ENCODE peak calls at places on chromosome 19, in five cellular contexts. One of them, this sample, is unnamed.
A peak's percentile ranks its signal among the peaks of the same experiment; 100 is the strongest.

GRCh38 chr19:6074709-6075403 is 35.4 kb downstream of the RFX2 start:
- DNase-seq in K562: no peak
- DNase-seq in uterus: no peak
- DNase-seq in mucosa of descending colon: no peak
- DNase-seq in WERI-Rb-1: no peak
- DNase-seq in this sample: no peak

GRCh38 chr19:21022996-21023395 is 2.5 kb downstream of the ZNF430 start:
- DNase-seq in uterus: no peak
- DNase-seq in K562: no peak
- DNase-seq in mucosa of descending colon: no peak
- DNase-seq in WERI-Rb-1: no peak
- DNase-seq in this sample: no peak

GRCh38 chr19:31278555-31279435 is 70.4 kb downstream of the TSHZ3 start:
- DNase-seq in K562: no peak
- DNase-seq in uterus: no peak
- DNase-seq in WERI-Rb-1: no peak
- DNase-seq in mucosa of descending colon: peak; percentile 21
- DNase-seq in this sample: no peak

GRCh38 chr19:35055715-35056179 is 14.2 kb downstream of the HPN start:
- DNase-seq in K562: peak; percentile 42
- DNase-seq in uterus: no peak
- DNase-seq in WERI-Rb-1: peak; percentile 83
- DNase-seq in mucosa of descending colon: peak; percentile 44
- DNase-seq in this sample: no peak

GRCh38 chr19:49988433-49988832 is 27.5 kb upstream of the SIGLEC11 start:
- DNase-seq in uterus: no peak
- DNase-seq in K562: no peak
- DNase-seq in WERI-Rb-1: no peak
- DNase-seq in mucosa of descending colon: peak; percentile 12
- DNase-seq in this sample: no peak

GRCh38 chr19:33266971-33267484 is 35.3 kb downstream of the CEBPA start:
- DNase-seq in WERI-Rb-1: no peak
- DNase-seq in mucosa of descending colon: peak; percentile 40
- DNase-seq in K562: no peak
- DNase-seq in uterus: no peak
- DNase-seq in this sample: no peak

GRCh38 chr19:41886761-41887710 is 4.1 kb downstream of the ARHGEF1 start:
- DNase-seq in uterus: no peak
- DNase-seq in WERI-Rb-1: no peak
- DNase-seq in K562: no peak
- DNase-seq in mucosa of descending colon: no peak
- DNase-seq in this sample: no peak

GRCh38 chr19:8515317-8515716 is 1.4 kb upstream of the ZNF414 start:
- DNase-seq in uterus: no peak
- DNase-seq in mucosa of descending colon: no peak
- DNase-seq in K562: no peak
- DNase-seq in WERI-Rb-1: no peak
- DNase-seq in this sample: no peak

GRCh38 chr19:50657672-50658437 is 8.6 kb downstream of the C19orf81 start:
- DNase-seq in WERI-Rb-1: peak; percentile 100
- DNase-seq in mucosa of descending colon: peak; percentile 90
- DNase-seq in K562: peak; percentile 96
- DNase-seq in uterus: peak; percentile 79
- DNase-seq in this sample: peak; percentile 100

GRCh38 chr19:48558018-48558684 is 6.2 kb downstream of the SULT2B1 start:
- DNase-seq in WERI-Rb-1: no peak
- DNase-seq in uterus: no peak
- DNase-seq in mucosa of descending colon: peak; percentile 93
- DNase-seq in K562: peak; percentile 44
- DNase-seq in this sample: no peak

GRCh38 chr19:48033604-48034003 is 10.3 kb downstream of the CABP5 start:
- DNase-seq in mucosa of descending colon: no peak
- DNase-seq in K562: no peak
- DNase-seq in uterus: no peak
- DNase-seq in WERI-Rb-1: no peak
- DNase-seq in this sample: no peak

GRCh38 chr19:8900421-8900820 is 68.2 kb downstream of the MBD3L1 start:
- DNase-seq in WERI-Rb-1: no peak
- DNase-seq in mucosa of descending colon: no peak
- DNase-seq in K562: no peak
- DNase-seq in uterus: no peak
- DNase-seq in this sample: no peak

GRCh38 chr19:45827459-45828093 is 12.5 kb upstream of the RSPH6A start:
- DNase-seq in uterus: no peak
- DNase-seq in mucosa of descending colon: no peak
- DNase-seq in K562: no peak
- DNase-seq in WERI-Rb-1: no peak
- DNase-seq in this sample: no peak

GRCh38 chr19:41810301-41810700 is 13.9 kb downstream of the CEACAM3 start:
- DNase-seq in uterus: no peak
- DNase-seq in WERI-Rb-1: no peak
- DNase-seq in mucosa of descending colon: no peak
- DNase-seq in K562: no peak
- DNase-seq in this sample: no peak

GRCh38 chr19:45780146-45780447 is 2.2 kb downstream of the DMPK start:
- DNase-seq in WERI-Rb-1: no peak
- DNase-seq in uterus: no peak
- DNase-seq in mucosa of descending colon: no peak
- DNase-seq in K562: no peak
- DNase-seq in this sample: no peak

GRCh38 chr19:29326351-29326750 is 113.4 kb upstream of the UQCRFS1 start:
- DNase-seq in WERI-Rb-1: no peak
- DNase-seq in uterus: no peak
- DNase-seq in mucosa of descending colon: no peak
- DNase-seq in K562: no peak
- DNase-seq in this sample: no peak

GRCh38 chr19:6963937-6964336 is 57.3 kb downstream of the MBD3L2B start:
- DNase-seq in WERI-Rb-1: peak; percentile 7
- DNase-seq in K562: peak; percentile 25
- DNase-seq in mucosa of descending colon: no peak
- DNase-seq in uterus: no peak
- DNase-seq in this sample: peak; percentile 24

GRCh38 chr19:37361994-37362393 is 8.9 kb upstream of the ZNF527 start:
- DNase-seq in K562: no peak
- DNase-seq in mucosa of descending colon: no peak
- DNase-seq in WERI-Rb-1: no peak
- DNase-seq in uterus: no peak
- DNase-seq in this sample: no peak

DNA sequence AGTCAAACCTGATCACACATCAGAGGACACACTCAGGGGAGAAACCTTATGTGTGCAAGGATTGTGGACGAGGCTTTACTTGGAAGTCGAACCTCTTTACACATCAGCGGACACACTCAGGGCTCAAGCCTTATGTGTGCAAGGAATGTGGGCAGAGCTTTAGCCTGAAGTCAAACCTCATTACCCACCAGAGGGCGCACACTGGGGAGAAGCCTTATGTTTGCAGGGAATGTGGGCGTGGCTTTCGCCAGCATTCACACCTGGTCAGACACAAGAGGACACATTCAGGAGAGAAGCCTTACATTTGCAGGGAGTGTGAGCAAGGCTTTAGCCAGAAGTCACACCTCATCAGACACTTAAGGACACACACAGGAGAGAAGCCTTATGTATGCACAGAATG is 8.2 kb upstream of the ZNF527 start:
- DNase-seq in mucosa of descending colon: no peak
- DNase-seq in WERI-Rb-1: peak; percentile 65
- DNase-seq in uterus: no peak
- DNase-seq in K562: peak; percentile 19
- DNase-seq in this sample: peak; percentile 40
- TF ChIP-seq CTCF in mucosa of descending colon: no peak
- TF ChIP-seq CTCF in WERI-Rb-1: peak; percentile 72
- TF ChIP-seq CTCF in uterus: no peak
- TF ChIP-seq CTCF in K562: no peak
- TF ChIP-seq CTCF in this sample: peak; percentile 23

DNA sequence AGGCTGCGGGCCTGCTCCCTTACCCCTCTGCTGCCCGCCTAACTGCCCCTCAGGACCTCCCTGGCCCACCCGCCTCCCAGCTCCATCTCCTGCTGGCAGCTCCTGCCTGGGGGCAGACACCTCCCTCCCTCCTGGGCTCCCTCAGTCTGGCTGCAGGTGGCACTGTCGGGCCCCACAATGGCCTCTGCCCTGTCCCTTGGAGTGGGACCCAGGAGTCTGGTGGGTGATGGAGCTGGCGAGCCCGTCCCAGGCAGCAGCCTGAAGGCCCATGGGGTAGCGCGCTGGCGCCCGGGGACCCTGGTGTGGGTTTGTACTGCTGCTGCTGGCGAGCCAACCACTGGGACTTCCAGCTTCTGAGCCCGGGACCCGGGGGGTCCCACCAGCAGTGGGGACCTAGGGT is 83.6 kb downstream of the KDM4B start:
- DNase-seq in uterus: no peak
- DNase-seq in WERI-Rb-1: peak; percentile 44
- DNase-seq in mucosa of descending colon: no peak
- DNase-seq in K562: no peak
- DNase-seq in this sample: peak; percentile 76
- TF ChIP-seq CTCF in uterus: no peak
- TF ChIP-seq CTCF in WERI-Rb-1: peak; percentile 48
- TF ChIP-seq CTCF in mucosa of descending colon: no peak
- TF ChIP-seq CTCF in K562: peak; percentile 49
- TF ChIP-seq CTCF in this sample: peak; percentile 69

DNA sequence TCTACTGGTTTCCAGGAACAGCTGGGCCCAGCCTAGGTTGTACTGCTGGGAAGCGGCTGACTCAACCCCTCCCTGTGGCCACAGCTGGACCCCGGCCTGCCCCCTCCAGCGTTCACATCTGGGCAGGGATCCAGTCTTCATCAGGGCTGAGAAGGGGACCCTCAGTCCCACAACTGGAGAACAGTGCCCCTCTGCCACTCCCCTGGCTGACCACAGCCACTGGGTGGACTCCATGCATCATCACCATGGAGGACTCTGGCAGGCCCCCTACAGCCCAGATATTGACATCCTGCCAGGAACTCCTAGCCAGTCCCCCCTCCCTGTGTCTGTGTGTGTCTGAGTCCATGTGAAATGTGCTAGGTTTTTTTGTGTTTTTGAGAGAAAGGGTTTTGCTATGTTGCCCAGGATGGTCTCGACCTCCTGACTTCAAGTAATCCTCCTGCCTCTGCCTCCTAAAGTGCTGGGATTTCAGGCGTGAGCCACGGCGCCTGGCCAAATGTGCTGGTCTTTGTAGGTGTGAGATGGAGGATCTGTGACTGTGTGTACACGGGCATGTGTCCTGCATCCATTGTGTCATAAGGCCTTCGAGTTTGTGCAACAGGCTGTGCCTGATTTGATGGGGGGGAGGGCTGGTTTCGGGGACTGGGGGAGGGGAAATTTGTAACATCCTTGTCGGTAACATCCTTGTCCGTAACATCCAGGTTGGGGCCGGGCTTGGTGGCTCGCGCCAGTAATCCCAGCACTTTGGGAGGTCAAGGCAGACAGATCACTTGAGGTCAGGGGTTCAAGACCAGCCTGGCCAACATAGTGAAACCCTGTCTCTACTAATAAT is 4.0 kb upstream of the HOOK2 start:
- DNase-seq in WERI-Rb-1: peak; percentile 50
- DNase-seq in K562: no peak
- DNase-seq in mucosa of descending colon: peak; percentile 77
- DNase-seq in uterus: peak; percentile 69
- DNase-seq in this sample: peak; percentile 78
- TF ChIP-seq CTCF in WERI-Rb-1: peak; percentile 34
- TF ChIP-seq CTCF in K562: peak; percentile 58
- TF ChIP-seq CTCF in mucosa of descending colon: no peak
- TF ChIP-seq CTCF in uterus: no peak
- TF ChIP-seq CTCF in this sample: peak; percentile 25

DNA sequence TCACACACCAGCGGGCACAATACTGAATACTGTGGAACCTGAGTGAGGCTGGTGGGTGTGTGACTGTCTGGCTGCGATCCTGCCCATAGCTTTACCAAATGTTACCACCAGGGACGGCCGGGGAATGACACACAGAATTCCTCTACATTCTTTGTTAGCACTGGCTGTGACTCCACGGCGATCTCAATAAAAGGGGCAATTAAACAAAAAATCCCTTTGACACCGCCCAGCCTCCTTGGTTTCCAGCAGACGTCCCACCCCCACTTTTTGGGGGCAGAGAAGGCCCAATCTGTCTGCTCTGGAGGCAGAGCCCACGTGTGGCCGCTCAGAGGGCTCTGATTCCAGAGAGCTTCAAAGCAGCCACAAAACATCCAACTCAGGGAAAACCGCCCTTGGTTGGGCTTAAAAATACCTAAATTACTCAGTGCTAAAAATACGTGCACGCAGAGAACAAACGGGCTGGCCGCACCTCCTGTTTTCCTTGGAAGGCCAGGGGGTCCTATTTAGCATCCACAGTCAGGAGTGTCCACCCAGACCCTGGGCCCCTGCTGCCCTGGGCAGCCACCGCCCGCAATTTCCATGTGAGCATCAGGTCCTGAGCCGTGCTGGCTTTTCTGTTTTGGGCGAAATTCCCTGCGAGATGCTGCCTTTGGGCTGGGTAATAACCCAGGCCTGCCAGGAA is 47.8 kb downstream of the GADD45B start:
- DNase-seq in uterus: no peak
- DNase-seq in K562: peak; percentile 23
- DNase-seq in mucosa of descending colon: no peak
- DNase-seq in WERI-Rb-1: no peak
- DNase-seq in this sample: no peak
- TF ChIP-seq CTCF in uterus: peak; percentile 23
- TF ChIP-seq CTCF in K562: no peak
- TF ChIP-seq CTCF in mucosa of descending colon: no peak
- TF ChIP-seq CTCF in WERI-Rb-1: no peak
- TF ChIP-seq CTCF in this sample: no peak

This sample was measured in BE2C.